ENCODE peak calls at places on chromosomes 11 and 22, in four cellular contexts. K, A, J and S are unnamed samples. For H3K27me3, H3K36me3 and H3K4me1, the result is how much of the 10 kb centered on the place peaks cover.

GRCh38 chr11:44082645-44083044 is 12.8 kb upstream of the EXT2 start:
- DNase-seq in J (no peak), K (no peak), A (no peak), S (no peak)

GRCh38 chr11:22666700-22667439 is 459 bp downstream of the GAS2 start:
- DNase-seq in A (peak), J (no peak), K (peak), S (peak)

GRCh38 chr22:24310969-24311368 is 40.3 kb downstream of the SPECC1L start:
- DNase-seq in K (no peak), J (peak), A (no peak), S (no peak)

GRCh38 chr11:65225284-65226102 is 36.3 kb upstream of the POLA2 start:
- DNase-seq in J (no peak), A (peak), K (peak), S (no peak)

GRCh38 chr11:2215230-2215560 is 43.6 kb upstream of the TH start:
- DNase-seq in K (no peak), A (no peak), J (no peak), S (no peak)

GRCh38 chr11:116993599-116993998 is 104.6 kb downstream of the SIK3 start:
- DNase-seq in J (no peak), K (peak), A (no peak), S (no peak)

GRCh38 chr11:102274628-102275027 is 42.7 kb upstream of the BIRC3 start:
- DNase-seq in A (no peak), K (no peak), J (no peak), S (no peak)

GRCh38 chr11:28090052-28090749 is 17.8 kb downstream of the KIF18A start:
- DNase-seq in A (no peak), K (no peak), J (peak), S (no peak)

GRCh38 chr11:85531498-85531897 is 95.6 kb downstream of the DLG2 start:
- DNase-seq in K (no peak), A (no peak), J (no peak), S (no peak)

GRCh38 chr11:57798905-57799559 is 37.4 kb downstream of the CTNND1 start:
- DNase-seq in K (no peak), J (peak), A (peak), S (no peak)

GRCh38 chr11:116691779-116692178 is 81.0 kb downstream of the BUD13 start:
- DNase-seq in K (peak), J (peak), A (peak), S (no peak)

GRCh38 chr22:49632199-49633009 is 195.3 kb downstream of the BRD1 start:
- DNase-seq in K (peak), J (peak), A (peak), S (no peak)

DNA sequence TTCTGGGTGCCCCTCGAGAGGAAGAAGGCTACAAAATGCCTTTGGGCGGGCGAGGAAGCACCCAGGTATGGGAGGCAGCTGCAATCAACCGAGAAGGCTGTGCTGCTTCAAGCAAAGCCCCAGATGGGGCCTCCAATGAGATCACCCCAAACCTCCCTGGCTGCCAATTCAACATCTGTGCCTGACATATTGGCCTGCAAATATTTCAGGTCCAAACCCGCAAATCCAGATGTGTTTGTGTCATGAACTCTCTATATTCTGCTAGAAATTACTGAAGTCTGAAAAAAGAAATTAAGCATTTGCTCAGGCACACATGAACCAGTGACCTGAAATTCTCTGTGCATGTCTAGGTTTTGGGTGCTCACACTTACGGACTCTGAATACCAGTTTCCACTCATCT is 78.8 kb upstream of the RCN1 start:
- DNase-seq in K (no peak), A (no peak), J (no peak), S (no peak)
- H3K27me3 ChIP-seq in K (under half), A (under half), J (half or more), S (under half)

DNA sequence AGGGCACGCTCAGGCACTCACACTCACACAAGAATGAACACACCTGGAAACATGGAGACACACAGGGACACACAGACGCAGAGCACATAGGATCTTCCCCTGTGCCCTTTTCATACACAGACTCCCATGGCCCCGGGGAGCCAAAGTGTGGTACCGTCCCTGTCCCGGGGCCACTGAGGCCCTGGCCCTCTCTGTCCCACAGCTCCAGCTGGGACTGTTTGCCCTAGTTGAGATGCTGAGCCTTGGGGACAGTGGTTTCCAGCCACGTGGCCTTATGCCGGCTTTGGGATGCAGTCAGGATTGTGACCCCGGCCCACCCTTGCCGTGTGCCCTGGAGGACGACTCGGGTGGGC is 100.7 kb downstream of the BCR start:
- DNase-seq in A (no peak), K (no peak), J (no peak), S (no peak)
- H3K36me3 ChIP-seq in A (under half), K (under half), J (under half), S (under half)

DNA sequence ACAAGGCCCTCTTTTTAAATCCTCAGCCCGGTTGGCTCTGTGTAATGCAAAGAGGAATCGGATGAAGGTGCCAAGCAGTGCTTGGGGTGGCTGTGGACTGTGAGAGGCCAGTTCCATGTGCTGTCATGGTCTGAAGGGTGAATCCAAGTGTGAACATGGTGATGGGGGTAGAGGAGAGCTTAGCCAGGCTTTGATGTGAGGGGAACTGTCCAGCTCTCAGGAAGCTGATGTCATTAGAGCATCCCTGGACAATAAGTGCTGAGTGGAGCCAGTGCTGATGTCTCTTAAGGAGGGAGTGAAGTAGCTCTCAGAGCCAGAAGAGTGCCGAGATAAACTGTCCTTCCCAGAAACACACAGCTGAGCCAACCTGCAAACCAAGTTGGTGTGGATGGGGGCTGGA is 53.6 kb downstream of the NAV2 start:
- DNase-seq in J (no peak), K (no peak), A (no peak), S (no peak)
- H3K4me1 ChIP-seq in J (under half), K (under half), A (under half), S (under half)

GRCh38 chr22:22569218-22569617 is 10.2 kb upstream of the PRAME start:
- DNase-seq in J (no peak), A (no peak), K (no peak), S (no peak)

GRCh38 chr22:22571429-22571828 is 12.4 kb upstream of the PRAME start:
- DNase-seq in K (no peak), A (no peak), J (no peak), S (no peak)

GRCh38 chr22:22573047-22573889 is 14.2 kb upstream of the PRAME start:
- DNase-seq in K (no peak), A (no peak), J (no peak), S (no peak)

GRCh38 chr22:22574361-22574760 is 15.3 kb upstream of the PRAME start:
- DNase-seq in J (no peak), A (no peak), K (no peak), S (no peak)

GRCh38 chr22:22571862-22572261 is 12.8 kb upstream of the PRAME start:
- DNase-seq in A (no peak), K (no peak), J (no peak), S (no peak)
- H3K27me3 ChIP-seq in A (under half), K (under half), J (under half), S (under half)

GRCh38 chr22:20582171-20582511 is 74.7 kb downstream of the MED15 start:
- DNase-seq in A (no peak), K (no peak), J (no peak), S (no peak)
- H3K36me3 ChIP-seq in A (under half), K (half or more), J (under half), S (under half)

GRCh38 chr11:63868399-63869064 is 29.6 kb downstream of the MARK2 start:
- DNase-seq in K (no peak), J (no peak), A (no peak), S (no peak)
- H3K4me1 ChIP-seq in K (under half), J (half or more), A (under half), S (under half)

GRCh38 chr11:124753624-124754023 is 1.6 kb upstream of the VSIG2 start:
- DNase-seq in A (no peak), J (no peak), K (no peak), S (no peak)

GRCh38 chr11:124751391-124751740 is 689 bp downstream of the VSIG2 start:
- DNase-seq in K (no peak), J (no peak), A (no peak), S (no peak)

GRCh38 chr11:124753207-124753606 is 1.2 kb upstream of the VSIG2 start:
- DNase-seq in K (no peak), J (no peak), A (no peak), S (no peak)

GRCh38 chr11:124751741-124752470 is at the start of gene VSIG2:
- DNase-seq in A (no peak), J (no peak), K (no peak), S (no peak)

GRCh38 chr11:124752471-124753100 is 531 bp upstream of the VSIG2 start:
- DNase-seq in J (no peak), A (no peak), K (no peak), S (no peak)
- H3K27me3 ChIP-seq in J (under half), A (under half), K (half or more), S (half or more)